ENCODE peak calls at places on chromosome 6, in five cellular contexts. One of them, this sample, is unnamed.

GRCh38 chr6:35435075-35435837 is 16.9 kb upstream of the FANCE start:
- DNase-seq in cardiac muscle cell: no peak
- DNase-seq in HFF-Myc: no peak
- DNase-seq in BJ: no peak
- DNase-seq in brain microvascular endothelial cell: no peak
- DNase-seq in this sample: no peak

GRCh38 chr6:153121311-153121710 is 9.8 kb downstream of the RGS17 start:
- DNase-seq in cardiac muscle cell: peak; percentile 59
- DNase-seq in HFF-Myc: no peak
- DNase-seq in BJ: no peak
- DNase-seq in brain microvascular endothelial cell: no peak
- DNase-seq in this sample: no peak

GRCh38 chr6:31945507-31946369 is at the start of gene CFB:
- DNase-seq in cardiac muscle cell: peak; percentile 91
- DNase-seq in HFF-Myc: no peak
- DNase-seq in BJ: no peak
- DNase-seq in brain microvascular endothelial cell: peak; percentile 81
- DNase-seq in this sample: peak; percentile 56

GRCh38 chr6:167906899-167907298 is 80.2 kb downstream of the AFDN start:
- DNase-seq in cardiac muscle cell: peak; percentile 30
- DNase-seq in HFF-Myc: no peak
- DNase-seq in BJ: no peak
- DNase-seq in brain microvascular endothelial cell: peak; percentile 12
- DNase-seq in this sample: no peak

GRCh38 chr6:26394289-26394688 is 7.8 kb upstream of the BTN3A1 start:
- DNase-seq in cardiac muscle cell: peak; percentile 76
- DNase-seq in HFF-Myc: no peak
- DNase-seq in BJ: no peak
- DNase-seq in brain microvascular endothelial cell: peak; percentile 86
- DNase-seq in this sample: peak; percentile 42

GRCh38 chr6:33992191-33992590 is 153.7 kb downstream of the GRM4 start:
- DNase-seq in cardiac muscle cell: no peak
- DNase-seq in HFF-Myc: no peak
- DNase-seq in BJ: no peak
- DNase-seq in brain microvascular endothelial cell: no peak
- DNase-seq in this sample: no peak

GRCh38 chr6:12136905-12137304 is 124.8 kb downstream of the HIVEP1 start:
- DNase-seq in cardiac muscle cell: no peak
- DNase-seq in HFF-Myc: no peak
- DNase-seq in BJ: no peak
- DNase-seq in brain microvascular endothelial cell: no peak
- DNase-seq in this sample: no peak

GRCh38 chr6:148747493-148748160 is 797 bp downstream of the UST start:
- DNase-seq in cardiac muscle cell: peak; percentile 38
- DNase-seq in HFF-Myc: no peak
- DNase-seq in BJ: no peak
- DNase-seq in brain microvascular endothelial cell: peak; percentile 26
- DNase-seq in this sample: no peak

GRCh38 chr6:41408576-41408975 is 73.2 kb downstream of the NCR2 start:
- DNase-seq in cardiac muscle cell: no peak
- DNase-seq in HFF-Myc: no peak
- DNase-seq in BJ: no peak
- DNase-seq in brain microvascular endothelial cell: no peak
- DNase-seq in this sample: no peak

GRCh38 chr6:68126089-68126749 is 508.9 kb upstream of the ADGRB3 start:
- DNase-seq in cardiac muscle cell: no peak
- DNase-seq in HFF-Myc: no peak
- DNase-seq in BJ: no peak
- DNase-seq in brain microvascular endothelial cell: no peak
- DNase-seq in this sample: no peak

GRCh38 chr6:117548797-117549301 is 53.5 kb downstream of the GOPC start:
- DNase-seq in cardiac muscle cell: peak; percentile 71
- DNase-seq in HFF-Myc: no peak
- DNase-seq in BJ: no peak
- DNase-seq in brain microvascular endothelial cell: no peak
- DNase-seq in this sample: peak; percentile 78

GRCh38 chr6:106916891-106917290 is 57.6 kb downstream of the CD24 start:
- DNase-seq in cardiac muscle cell: no peak
- DNase-seq in HFF-Myc: no peak
- DNase-seq in BJ: no peak
- DNase-seq in brain microvascular endothelial cell: no peak
- DNase-seq in this sample: no peak

GRCh38 chr6:138263963-138264362 is 45.7 kb upstream of the PBOV1 start:
- DNase-seq in cardiac muscle cell: no peak
- DNase-seq in HFF-Myc: no peak
- DNase-seq in BJ: no peak
- DNase-seq in brain microvascular endothelial cell: no peak
- DNase-seq in this sample: no peak

GRCh38 chr6:33787336-33787953 is 1.5 kb downstream of the LEMD2 start:
- DNase-seq in cardiac muscle cell: peak; percentile 36
- DNase-seq in HFF-Myc: no peak
- DNase-seq in BJ: no peak
- DNase-seq in brain microvascular endothelial cell: no peak
- DNase-seq in this sample: no peak

GRCh38 chr6:34546551-34547321 is 9.4 kb downstream of the SPDEF start:
- DNase-seq in cardiac muscle cell: peak; percentile 27
- DNase-seq in HFF-Myc: no peak
- DNase-seq in BJ: no peak
- DNase-seq in brain microvascular endothelial cell: no peak
- DNase-seq in this sample: no peak

GRCh38 chr6:137878810-137879285 is 11.8 kb downstream of the TNFAIP3 start:
- DNase-seq in cardiac muscle cell: no peak
- DNase-seq in HFF-Myc: no peak
- DNase-seq in BJ: no peak
- DNase-seq in brain microvascular endothelial cell: no peak
- DNase-seq in this sample: no peak

GRCh38 chr6:167647333-167647732 is 179.4 kb upstream of the AFDN start:
- DNase-seq in cardiac muscle cell: peak; percentile 27
- DNase-seq in HFF-Myc: no peak
- DNase-seq in BJ: no peak
- DNase-seq in brain microvascular endothelial cell: no peak
- DNase-seq in this sample: peak; percentile 49

DNA sequence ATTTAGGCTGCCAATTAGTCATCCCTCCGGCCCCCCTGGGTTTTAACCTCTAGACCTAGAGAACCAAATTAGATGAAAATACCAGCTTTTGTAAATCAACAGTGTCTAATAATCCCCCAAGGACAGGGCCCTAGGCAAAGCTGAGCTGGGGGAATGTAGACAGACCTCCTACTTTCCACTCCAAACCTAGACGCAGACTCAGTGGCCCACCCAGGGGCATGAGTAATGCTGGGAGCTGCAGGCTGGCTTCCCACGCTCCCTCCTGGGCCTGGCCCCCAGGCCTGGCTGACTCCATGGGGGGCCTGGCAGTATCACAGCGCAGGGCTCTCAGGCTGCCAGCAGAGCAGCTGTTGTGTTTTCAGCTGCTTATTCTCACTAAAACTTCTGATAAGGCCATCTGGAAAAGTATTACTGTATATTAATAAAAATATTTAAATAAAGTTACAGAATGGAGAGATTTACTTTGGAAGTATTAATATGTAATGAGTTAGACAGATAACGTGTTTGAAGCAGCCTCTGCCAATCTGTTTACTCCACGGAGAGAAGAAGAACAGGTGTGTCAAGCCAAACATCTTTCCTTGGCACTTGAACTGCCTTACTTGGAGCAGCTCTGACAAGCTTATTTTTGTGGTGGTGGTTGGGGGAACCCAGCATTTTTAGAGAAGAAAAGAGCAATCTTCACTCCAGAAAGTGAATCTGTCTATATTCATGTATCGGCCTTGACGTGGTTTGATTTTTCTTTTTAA is 144.0 kb upstream of the AGPAT4 start:
- DNase-seq in cardiac muscle cell: peak; percentile 97
- DNase-seq in HFF-Myc: no peak
- DNase-seq in BJ: no peak
- DNase-seq in brain microvascular endothelial cell: peak; percentile 96
- DNase-seq in this sample: peak; percentile 97
- TF ChIP-seq CTCF in cardiac muscle cell: no peak
- TF ChIP-seq CTCF in HFF-Myc: no peak
- TF ChIP-seq CTCF in BJ: no peak
- TF ChIP-seq CTCF in brain microvascular endothelial cell: no peak
- TF ChIP-seq CTCF in this sample: no peak

GRCh38 chr6:56850618-56851017 is 104.3 kb upstream of the BEND6 start:
- DNase-seq in cardiac muscle cell: no peak
- DNase-seq in HFF-Myc: no peak
- DNase-seq in BJ: no peak
- DNase-seq in brain microvascular endothelial cell: no peak
- DNase-seq in this sample: no peak
- H3K4me3 ChIP-seq in cardiac muscle cell: no peak overlapping the region
- H3K4me3 ChIP-seq in HFF-Myc: peak overlapping the region; percentile 67
- H3K4me3 ChIP-seq in BJ: peak overlapping the region; percentile 40
- H3K4me3 ChIP-seq in brain microvascular endothelial cell: peak overlapping the region; percentile 69
- H3K4me3 ChIP-seq in this sample: peak overlapping the region; percentile 55

DNA sequence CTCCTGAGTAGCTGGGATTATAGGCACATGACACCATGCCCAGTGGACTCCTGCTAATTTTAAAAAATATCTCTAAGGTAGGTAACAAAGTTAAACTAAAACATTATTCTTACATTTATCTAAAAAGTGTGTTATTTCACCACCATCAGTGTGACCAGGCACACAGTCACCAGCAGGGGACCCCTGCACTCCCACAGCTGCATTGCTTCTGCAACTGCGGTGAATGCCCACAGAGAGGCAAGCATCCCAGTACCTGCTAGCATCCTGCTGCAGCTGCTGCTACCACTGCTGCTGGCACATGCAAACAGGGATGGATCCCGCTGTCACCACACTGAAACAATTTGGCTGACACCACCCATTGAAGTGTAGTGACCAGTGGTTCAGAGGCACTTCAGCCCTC is 21.9 kb upstream of the EPB41L2 start:
- DNase-seq in cardiac muscle cell: no peak
- DNase-seq in HFF-Myc: no peak
- DNase-seq in BJ: no peak
- DNase-seq in brain microvascular endothelial cell: no peak
- DNase-seq in this sample: no peak
- TF ChIP-seq CTCF in cardiac muscle cell: peak; percentile 11
- TF ChIP-seq CTCF in HFF-Myc: peak; percentile 10
- TF ChIP-seq CTCF in BJ: no peak
- TF ChIP-seq CTCF in brain microvascular endothelial cell: peak; percentile 32
- TF ChIP-seq CTCF in this sample: no peak

GRCh38 chr6:46525583-46525982 is 34.3 kb upstream of the RCAN2 start:
- DNase-seq in cardiac muscle cell: no peak
- DNase-seq in HFF-Myc: no peak
- DNase-seq in BJ: no peak
- DNase-seq in brain microvascular endothelial cell: no peak
- DNase-seq in this sample: no peak
- H3K4me3 ChIP-seq in cardiac muscle cell: no peak overlapping the region
- H3K4me3 ChIP-seq in HFF-Myc: no peak overlapping the region
- H3K4me3 ChIP-seq in BJ: no peak overlapping the region
- H3K4me3 ChIP-seq in brain microvascular endothelial cell: no peak overlapping the region
- H3K4me3 ChIP-seq in this sample: no peak overlapping the region

GRCh38 chr6:89257346-89257745 is 40.2 kb upstream of the GABRR1 start:
- DNase-seq in cardiac muscle cell: no peak
- DNase-seq in HFF-Myc: no peak
- DNase-seq in BJ: no peak
- DNase-seq in brain microvascular endothelial cell: no peak
- DNase-seq in this sample: no peak

GRCh38 chr6:89260310-89260709 is 43.2 kb upstream of the GABRR1 start:
- DNase-seq in cardiac muscle cell: no peak
- DNase-seq in HFF-Myc: no peak
- DNase-seq in BJ: no peak
- DNase-seq in brain microvascular endothelial cell: no peak
- DNase-seq in this sample: no peak

GRCh38 chr6:89260832-89261231 is 43.7 kb upstream of the GABRR1 start:
- DNase-seq in cardiac muscle cell: peak; percentile 14
- DNase-seq in HFF-Myc: no peak
- DNase-seq in BJ: no peak
- DNase-seq in brain microvascular endothelial cell: no peak
- DNase-seq in this sample: no peak

GRCh38 chr6:89257781-89258180 is 40.6 kb upstream of the GABRR1 start:
- DNase-seq in cardiac muscle cell: no peak
- DNase-seq in HFF-Myc: no peak
- DNase-seq in BJ: no peak
- DNase-seq in brain microvascular endothelial cell: no peak
- DNase-seq in this sample: no peak

DNA sequence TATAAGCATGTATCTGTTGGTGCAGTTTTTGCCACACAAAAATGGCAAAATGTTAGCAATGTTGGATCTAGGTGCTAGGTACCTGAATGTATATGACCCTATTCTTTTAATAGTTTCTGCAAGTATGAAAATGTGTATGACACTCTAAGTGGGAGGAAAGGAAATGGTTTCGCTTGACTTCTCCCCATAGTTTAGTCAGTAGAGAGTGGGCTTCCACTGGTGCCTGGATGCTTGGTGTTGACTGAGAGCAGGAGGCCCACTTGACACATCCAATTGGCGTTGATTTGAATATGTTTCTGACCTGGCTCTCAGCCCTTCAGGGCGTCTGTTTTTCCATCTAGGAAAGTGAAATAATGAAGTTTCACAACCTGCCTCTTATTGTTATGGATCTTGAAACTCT is 41.8 kb upstream of the GABRR1 start:
- DNase-seq in cardiac muscle cell: no peak
- DNase-seq in HFF-Myc: no peak
- DNase-seq in BJ: no peak
- DNase-seq in brain microvascular endothelial cell: no peak
- DNase-seq in this sample: no peak
- TF ChIP-seq CTCF in cardiac muscle cell: no peak
- TF ChIP-seq CTCF in HFF-Myc: no peak
- TF ChIP-seq CTCF in BJ: no peak
- TF ChIP-seq CTCF in brain microvascular endothelial cell: no peak
- TF ChIP-seq CTCF in this sample: no peak

GRCh38 chr6:28135393-28135792 is 6.3 kb upstream of the ZKSCAN8 start:
- DNase-seq in cardiac muscle cell: no peak
- DNase-seq in HFF-Myc: no peak
- DNase-seq in BJ: no peak
- DNase-seq in brain microvascular endothelial cell: no peak
- DNase-seq in this sample: no peak
- H3K4me3 ChIP-seq in cardiac muscle cell: peak overlapping the region; percentile 53
- H3K4me3 ChIP-seq in HFF-Myc: peak overlapping the region; percentile 66
- H3K4me3 ChIP-seq in BJ: no peak overlapping the region
- H3K4me3 ChIP-seq in brain microvascular endothelial cell: peak overlapping the region; percentile 68
- H3K4me3 ChIP-seq in this sample: no peak overlapping the region

GRCh38 chr6:157760137-157760536 is 62.9 kb upstream of the SNX9 start:
- DNase-seq in cardiac muscle cell: no peak
- DNase-seq in HFF-Myc: no peak
- DNase-seq in BJ: no peak
- DNase-seq in brain microvascular endothelial cell: no peak
- DNase-seq in this sample: no peak
- TF ChIP-seq CTCF in cardiac muscle cell: no peak
- TF ChIP-seq CTCF in HFF-Myc: no peak
- TF ChIP-seq CTCF in BJ: no peak
- TF ChIP-seq CTCF in brain microvascular endothelial cell: no peak
- TF ChIP-seq CTCF in this sample: no peak

DNA sequence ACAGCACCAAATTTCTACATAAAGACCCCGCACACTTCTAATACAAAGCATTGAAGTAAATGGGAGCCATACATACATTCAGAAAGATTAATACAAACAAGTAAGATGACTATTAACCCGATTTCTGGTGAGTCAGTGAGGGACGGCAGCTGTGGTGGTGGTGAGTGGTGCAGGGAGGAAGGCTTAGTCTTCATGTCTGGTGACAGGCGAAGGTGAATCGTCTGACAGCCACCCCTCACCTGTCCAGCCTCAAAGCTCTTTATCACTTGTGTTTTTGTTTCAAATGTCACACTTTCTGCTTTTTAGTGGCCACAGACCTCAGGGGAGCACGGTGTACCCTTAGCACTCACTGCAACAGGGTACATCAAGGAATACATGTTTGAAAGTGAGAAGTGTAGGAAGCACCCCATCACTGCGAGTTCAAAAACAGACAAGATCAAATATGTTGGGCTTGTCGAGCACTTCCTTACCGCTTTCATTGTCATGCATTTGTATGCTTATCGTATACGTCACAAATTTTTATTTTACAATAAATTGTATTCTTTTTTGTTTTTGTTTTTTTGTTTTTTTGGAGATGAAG is 63.5 kb downstream of the IRF4 start:
- DNase-seq in cardiac muscle cell: no peak
- DNase-seq in HFF-Myc: no peak
- DNase-seq in BJ: no peak
- DNase-seq in brain microvascular endothelial cell: no peak
- DNase-seq in this sample: no peak
- H3K4me3 ChIP-seq in cardiac muscle cell: no peak overlapping the region
- H3K4me3 ChIP-seq in HFF-Myc: no peak overlapping the region
- H3K4me3 ChIP-seq in BJ: no peak overlapping the region
- H3K4me3 ChIP-seq in brain microvascular endothelial cell: no peak overlapping the region
- H3K4me3 ChIP-seq in this sample: no peak overlapping the region